ENCODE peak calls at places on chromosomes 13 and 19, in ten cellular contexts. One of them, this sample, is unnamed.

GRCh38 chr13:50198508-50198907 is 183.3 kb downstream of the KCNRG start:
- DNase-seq in HT-29: no peak
- DNase-seq in hypothalamus: no peak
- DNase-seq in pancreas: no peak
- DNase-seq in NCI-H774: no peak
- DNase-seq in T-helper 1 cell: no peak
- DNase-seq in posterior cingulate gyrus: no peak
- DNase-seq in cardiac muscle cell: peak
- DNase-seq in M059J: no peak
- DNase-seq in B cell: no peak
- DNase-seq in this sample: no peak

GRCh38 chr19:47657719-47658118 is 48.8 kb downstream of the BICRA start:
- DNase-seq in cardiac muscle cell: no peak
- DNase-seq in hypothalamus: no peak
- DNase-seq in T-helper 1 cell: no peak
- DNase-seq in posterior cingulate gyrus: no peak
- DNase-seq in pancreas: no peak
- DNase-seq in HT-29: peak
- DNase-seq in NCI-H774: no peak
- DNase-seq in M059J: no peak
- DNase-seq in B cell: no peak
- DNase-seq in this sample: no peak

GRCh38 chr13:43572601-43573360 is 214.0 kb downstream of the ENOX1 start:
- DNase-seq in posterior cingulate gyrus: no peak
- DNase-seq in NCI-H774: no peak
- DNase-seq in M059J: peak
- DNase-seq in HT-29: no peak
- DNase-seq in hypothalamus: no peak
- DNase-seq in pancreas: no peak
- DNase-seq in B cell: no peak
- DNase-seq in T-helper 1 cell: no peak
- DNase-seq in cardiac muscle cell: no peak
- DNase-seq in this sample: no peak

GRCh38 chr19:33441277-33441699 is 67.8 kb downstream of the CEBPG start:
- DNase-seq in hypothalamus: no peak
- DNase-seq in T-helper 1 cell: no peak
- DNase-seq in HT-29: no peak
- DNase-seq in B cell: no peak
- DNase-seq in NCI-H774: no peak
- DNase-seq in M059J: no peak
- DNase-seq in pancreas: peak
- DNase-seq in posterior cingulate gyrus: no peak
- DNase-seq in cardiac muscle cell: no peak
- DNase-seq in this sample: no peak

GRCh38 chr13:101728021-101728420 is 275.5 kb downstream of the ITGBL1 start:
- DNase-seq in T-helper 1 cell: no peak
- DNase-seq in hypothalamus: no peak
- DNase-seq in B cell: no peak
- DNase-seq in M059J: no peak
- DNase-seq in posterior cingulate gyrus: no peak
- DNase-seq in pancreas: no peak
- DNase-seq in NCI-H774: no peak
- DNase-seq in HT-29: no peak
- DNase-seq in cardiac muscle cell: no peak
- DNase-seq in this sample: no peak

GRCh38 chr19:17376935-17377600 is at the start of gene PLVAP:
- DNase-seq in pancreas: no peak
- DNase-seq in posterior cingulate gyrus: no peak
- DNase-seq in B cell: no peak
- DNase-seq in NCI-H774: no peak
- DNase-seq in HT-29: no peak
- DNase-seq in hypothalamus: no peak
- DNase-seq in cardiac muscle cell: no peak
- DNase-seq in T-helper 1 cell: no peak
- DNase-seq in M059J: no peak
- DNase-seq in this sample: no peak

GRCh38 chr13:23558675-23559536 is 11.3 kb upstream of the TNFRSF19 start:
- DNase-seq in T-helper 1 cell: no peak
- DNase-seq in cardiac muscle cell: peak
- DNase-seq in B cell: no peak
- DNase-seq in hypothalamus: no peak
- DNase-seq in NCI-H774: no peak
- DNase-seq in M059J: peak
- DNase-seq in pancreas: no peak
- DNase-seq in posterior cingulate gyrus: no peak
- DNase-seq in HT-29: peak
- DNase-seq in this sample: peak

GRCh38 chr13:46392967-46393366 is 5.9 kb upstream of the RUBCNL start:
- DNase-seq in M059J: peak
- DNase-seq in HT-29: no peak
- DNase-seq in B cell: no peak
- DNase-seq in T-helper 1 cell: no peak
- DNase-seq in cardiac muscle cell: no peak
- DNase-seq in NCI-H774: no peak
- DNase-seq in posterior cingulate gyrus: no peak
- DNase-seq in pancreas: no peak
- DNase-seq in hypothalamus: no peak
- DNase-seq in this sample: no peak

GRCh38 chr19:45863840-45864628 is at the start of gene FOXA3:
- DNase-seq in cardiac muscle cell: peak
- DNase-seq in NCI-H774: peak
- DNase-seq in HT-29: peak
- DNase-seq in M059J: peak
- DNase-seq in posterior cingulate gyrus: peak
- DNase-seq in T-helper 1 cell: no peak
- DNase-seq in hypothalamus: no peak
- DNase-seq in pancreas: peak
- DNase-seq in B cell: no peak
- DNase-seq in this sample: peak

GRCh38 chr13:86856996-86857395 is 814.2 kb upstream of the SLITRK5 start:
- DNase-seq in M059J: peak
- DNase-seq in HT-29: no peak
- DNase-seq in posterior cingulate gyrus: no peak
- DNase-seq in cardiac muscle cell: no peak
- DNase-seq in pancreas: no peak
- DNase-seq in B cell: no peak
- DNase-seq in hypothalamus: no peak
- DNase-seq in T-helper 1 cell: no peak
- DNase-seq in NCI-H774: no peak
- DNase-seq in this sample: no peak

GRCh38 chr19:31269425-31270127 is 79.7 kb downstream of the TSHZ3 start:
- DNase-seq in NCI-H774: no peak
- DNase-seq in pancreas: no peak
- DNase-seq in posterior cingulate gyrus: no peak
- DNase-seq in HT-29: no peak
- DNase-seq in hypothalamus: no peak
- DNase-seq in B cell: no peak
- DNase-seq in M059J: no peak
- DNase-seq in T-helper 1 cell: no peak
- DNase-seq in cardiac muscle cell: no peak
- DNase-seq in this sample: peak

GRCh38 chr19:48670699-48671455 is 1.9 kb downstream of the NTN5 start:
- DNase-seq in cardiac muscle cell: no peak
- DNase-seq in hypothalamus: no peak
- DNase-seq in M059J: no peak
- DNase-seq in posterior cingulate gyrus: no peak
- DNase-seq in B cell: no peak
- DNase-seq in pancreas: no peak
- DNase-seq in T-helper 1 cell: no peak
- DNase-seq in HT-29: no peak
- DNase-seq in NCI-H774: no peak
- DNase-seq in this sample: no peak

GRCh38 chr13:48750588-48751383 is 97.1 kb downstream of the CYSLTR2 start:
- DNase-seq in hypothalamus: no peak
- DNase-seq in T-helper 1 cell: no peak
- DNase-seq in HT-29: no peak
- DNase-seq in cardiac muscle cell: peak
- DNase-seq in B cell: no peak
- DNase-seq in pancreas: no peak
- DNase-seq in posterior cingulate gyrus: no peak
- DNase-seq in NCI-H774: no peak
- DNase-seq in M059J: no peak
- DNase-seq in this sample: peak

GRCh38 chr13:65460136-65460535 is 1770.0 kb downstream of the PCDH9 start:
- DNase-seq in T-helper 1 cell: no peak
- DNase-seq in B cell: no peak
- DNase-seq in posterior cingulate gyrus: no peak
- DNase-seq in M059J: no peak
- DNase-seq in HT-29: no peak
- DNase-seq in hypothalamus: no peak
- DNase-seq in cardiac muscle cell: no peak
- DNase-seq in NCI-H774: no peak
- DNase-seq in pancreas: no peak
- DNase-seq in this sample: no peak

GRCh38 chr13:44078806-44079378 is 199.2 kb downstream of the LACC1 start:
- DNase-seq in M059J: no peak
- DNase-seq in T-helper 1 cell: no peak
- DNase-seq in pancreas: no peak
- DNase-seq in NCI-H774: no peak
- DNase-seq in posterior cingulate gyrus: no peak
- DNase-seq in B cell: no peak
- DNase-seq in hypothalamus: no peak
- DNase-seq in cardiac muscle cell: no peak
- DNase-seq in HT-29: no peak
- DNase-seq in this sample: no peak

GRCh38 chr19:16274466-16274865 is 50.2 kb upstream of the KLF2 start:
- DNase-seq in hypothalamus: no peak
- DNase-seq in HT-29: no peak
- DNase-seq in pancreas: no peak
- DNase-seq in NCI-H774: no peak
- DNase-seq in B cell: no peak
- DNase-seq in T-helper 1 cell: no peak
- DNase-seq in posterior cingulate gyrus: no peak
- DNase-seq in cardiac muscle cell: peak
- DNase-seq in M059J: no peak
- DNase-seq in this sample: peak

GRCh38 chr13:46062190-46062589 is 9.6 kb upstream of the ZC3H13 start:
- DNase-seq in cardiac muscle cell: peak
- DNase-seq in NCI-H774: no peak
- DNase-seq in posterior cingulate gyrus: no peak
- DNase-seq in T-helper 1 cell: no peak
- DNase-seq in pancreas: no peak
- DNase-seq in M059J: peak
- DNase-seq in B cell: no peak
- DNase-seq in HT-29: no peak
- DNase-seq in hypothalamus: no peak
- DNase-seq in this sample: no peak

GRCh38 chr19:18649371-18650047 is 12.7 kb downstream of the KLHL26 start:
- DNase-seq in T-helper 1 cell: no peak
- DNase-seq in cardiac muscle cell: peak
- DNase-seq in NCI-H774: no peak
- DNase-seq in HT-29: no peak
- DNase-seq in pancreas: no peak
- DNase-seq in posterior cingulate gyrus: peak
- DNase-seq in hypothalamus: no peak
- DNase-seq in B cell: no peak
- DNase-seq in M059J: no peak
- DNase-seq in this sample: peak

GRCh38 chr19:3538965-3539742 is at the start of gene TEKTIP1:
- DNase-seq in NCI-H774: no peak
- DNase-seq in cardiac muscle cell: no peak
- DNase-seq in M059J: peak
- DNase-seq in HT-29: no peak
- DNase-seq in posterior cingulate gyrus: no peak
- DNase-seq in B cell: no peak
- DNase-seq in hypothalamus: no peak
- DNase-seq in pancreas: peak
- DNase-seq in T-helper 1 cell: no peak
- DNase-seq in this sample: no peak

GRCh38 chr19:34990578-34991192 is 9.4 kb upstream of the GRAMD1A start:
- DNase-seq in NCI-H774: no peak
- DNase-seq in cardiac muscle cell: no peak
- DNase-seq in posterior cingulate gyrus: no peak
- DNase-seq in hypothalamus: no peak
- DNase-seq in HT-29: no peak
- DNase-seq in T-helper 1 cell: no peak
- DNase-seq in pancreas: peak
- DNase-seq in B cell: no peak
- DNase-seq in M059J: no peak
- DNase-seq in this sample: no peak

GRCh38 chr13:37070956-37071355 is 11.5 kb upstream of the SUPT20H start:
- DNase-seq in M059J: no peak
- DNase-seq in pancreas: no peak
- DNase-seq in cardiac muscle cell: no peak
- DNase-seq in HT-29: no peak
- DNase-seq in NCI-H774: no peak
- DNase-seq in hypothalamus: no peak
- DNase-seq in posterior cingulate gyrus: no peak
- DNase-seq in B cell: no peak
- DNase-seq in T-helper 1 cell: no peak
- DNase-seq in this sample: no peak